ENCODE peak calls at places on chromosomes 1 and 21, in ten cellular contexts. M is colonic mucosa, L is thoracic aorta, O is hepatocyte, G is psoas muscle, H is K562, C is stomach, K is fibroblast of lung, A is mesendoderm, V is Peyer's patch. U is an unnamed sample.

GRCh38 chr1:46342084-46342656 is 1.6 kb downstream of the NSUN4 start:
- DNase-seq in M (no peak), L (no peak), O (peak), G (no peak), H (peak), C (no peak), K (peak), A (peak), V (no peak), U (no peak)

GRCh38 chr1:114695430-114696093 is at the start of gene AMPD1:
- DNase-seq in M (no peak), L (no peak), O (no peak), G (no peak), H (no peak), C (no peak), K (peak), A (no peak), V (no peak), U (no peak)

GRCh38 chr1:184555665-184556641 is 169.1 kb downstream of the C1orf21 start:
- DNase-seq in M (no peak), L (no peak), O (no peak), G (no peak), H (no peak), C (no peak), K (no peak), A (no peak), V (no peak), U (no peak)

GRCh38 chr1:165666152-165666551 is 32.2 kb downstream of the ALDH9A1 start:
- DNase-seq in M (no peak), L (no peak), O (no peak), G (no peak), H (no peak), C (no peak), K (peak), A (no peak), V (no peak), U (no peak)

GRCh38 chr1:44035726-44036408 is 4.6 kb upstream of the SLC6A9 start:
- DNase-seq in M (no peak), L (no peak), O (peak), G (no peak), H (peak), C (no peak), K (peak), A (peak), V (no peak), U (no peak)

GRCh38 chr21:16468191-16468590 is 738.4 kb downstream of the USP25 start:
- DNase-seq in M (no peak), L (no peak), O (no peak), G (no peak), H (no peak), C (no peak), K (peak), A (no peak), V (no peak), U (no peak)

GRCh38 chr1:108605633-108606032 is 45.7 kb downstream of the EEIG2 start:
- DNase-seq in M (no peak), L (no peak), O (no peak), G (no peak), H (no peak), C (no peak), K (no peak), A (no peak), V (no peak), U (no peak)

GRCh38 chr1:20370628-20371200 is 80.0 kb downstream of the VWA5B1 start:
- DNase-seq in M (no peak), L (no peak), O (no peak), G (no peak), H (peak), C (no peak), K (no peak), A (no peak), V (no peak), U (no peak)

GRCh38 chr21:31497939-31498338 is 153.9 kb upstream of the TIAM1 start:
- DNase-seq in M (no peak), L (no peak), O (no peak), G (no peak), H (no peak), C (no peak), K (no peak), A (no peak), V (no peak), U (no peak)

GRCh38 chr1:82160036-82160435 is 359.3 kb downstream of the ADGRL2 start:
- DNase-seq in M (no peak), L (no peak), O (no peak), G (no peak), H (no peak), C (no peak), K (peak), A (no peak), V (no peak), U (no peak)

GRCh38 chr1:246573481-246573880 is 7.2 kb downstream of the CNST start:
- DNase-seq in M (no peak), L (no peak), O (no peak), G (no peak), H (no peak), C (no peak), K (no peak), A (no peak), V (no peak), U (no peak)
- H3K27ac ChIP-seq in M (peak), L (no peak), O (no peak), G (peak), H (peak), C (peak), K (no peak), A (no peak), V (no peak), U (no peak)

GRCh38 chr1:9630331-9631081 is 21.0 kb upstream of the PIK3CD start:
- DNase-seq in M (no peak), L (no peak), O (no peak), G (no peak), H (no peak), C (no peak), K (peak), A (no peak), V (peak), U (no peak)

GRCh38 chr1:9626201-9626608 is 25.3 kb upstream of the PIK3CD start:
- DNase-seq in M (no peak), L (no peak), O (no peak), G (no peak), H (no peak), C (no peak), K (no peak), A (no peak), V (no peak), U (peak)

GRCh38 chr1:9631613-9632012 is 19.9 kb upstream of the PIK3CD start:
- DNase-seq in M (no peak), L (no peak), O (no peak), G (no peak), H (no peak), C (no peak), K (no peak), A (no peak), V (no peak), U (no peak)

GRCh38 chr1:9628541-9629444 is 22.7 kb upstream of the PIK3CD start:
- DNase-seq in M (peak), L (no peak), O (no peak), G (no peak), H (no peak), C (no peak), K (no peak), A (no peak), V (no peak), U (peak)

GRCh38 chr1:9629445-9630201 is 21.9 kb upstream of the PIK3CD start:
- DNase-seq in M (peak), L (no peak), O (no peak), G (peak), H (no peak), C (peak), K (no peak), A (no peak), V (no peak), U (peak)
- H3K4me3 ChIP-seq in M (peak), L (peak), O (no peak), G (no peak), H (no peak), C (peak), K (no peak), A (no peak), V (peak), U (peak)

DNA sequence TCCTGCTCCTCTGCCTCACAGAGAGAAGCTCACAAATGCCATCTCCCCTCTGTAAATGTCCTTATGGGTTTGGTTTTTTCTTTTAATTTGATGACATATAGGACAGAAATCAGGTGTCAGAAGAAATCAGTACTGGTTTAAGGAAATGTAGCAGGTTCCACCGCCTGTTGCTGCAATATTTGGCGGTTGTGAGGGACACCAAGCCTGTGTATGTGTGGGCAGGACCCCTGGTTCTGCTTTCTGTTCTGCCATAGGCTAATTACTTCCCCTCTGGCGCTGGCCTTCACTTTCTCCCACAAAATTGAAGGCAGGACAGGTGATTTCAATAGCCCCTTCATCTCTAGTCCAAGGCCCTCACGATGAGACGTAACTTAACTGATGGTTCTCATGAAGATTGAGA is 69.2 kb downstream of the PRDM2 start:
- DNase-seq in M (no peak), L (no peak), O (no peak), G (no peak), H (no peak), C (no peak), K (no peak), A (no peak), V (no peak), U (no peak)
- H3K27ac ChIP-seq in M (no peak), L (no peak), O (no peak), G (no peak), H (no peak), C (no peak), K (no peak), A (no peak), V (no peak), U (no peak)

GRCh38 chr1:1597275-1597930 is 2.5 kb downstream of the FNDC10 start:
- DNase-seq in M (no peak), L (no peak), O (peak), G (no peak), H (peak), C (no peak), K (no peak), A (peak), V (peak), U (peak)
- H3K4me3 ChIP-seq in M (no peak), L (no peak), O (no peak), G (no peak), H (no peak), C (no peak), K (no peak), A (no peak), V (no peak), U (no peak)